ENCODE peak calls at places on chromosomes 13 and 19, in eight cellular contexts. One of them, this sample, is unnamed.

GRCh38 chr13:41284512-41285288 is 21.3 kb upstream of the MTRF1 start:
- DNase-seq in breast epithelium: no peak
- DNase-seq in SK-MEL-5: no peak
- DNase-seq in non-pigmented ciliary epithelial cell: peak; percentile 78
- DNase-seq in heart right ventricle: no peak
- DNase-seq in left kidney: no peak
- DNase-seq in MV-4-11: no peak
- DNase-seq in nephron progenitor cell: no peak
- DNase-seq in this sample: peak; percentile 83

GRCh38 chr13:74205313-74205690 is 71.1 kb upstream of the KLF12 start:
- DNase-seq in breast epithelium: no peak
- DNase-seq in SK-MEL-5: no peak
- DNase-seq in non-pigmented ciliary epithelial cell: no peak
- DNase-seq in heart right ventricle: no peak
- DNase-seq in left kidney: no peak
- DNase-seq in MV-4-11: no peak
- DNase-seq in nephron progenitor cell: no peak
- DNase-seq in this sample: no peak

GRCh38 chr19:18590273-18591272 is 2.0 kb downstream of the REX1BD start:
- DNase-seq in breast epithelium: no peak
- DNase-seq in SK-MEL-5: peak; percentile 90
- DNase-seq in non-pigmented ciliary epithelial cell: peak; percentile 31
- DNase-seq in heart right ventricle: no peak
- DNase-seq in left kidney: peak; percentile 97
- DNase-seq in MV-4-11: no peak
- DNase-seq in nephron progenitor cell: peak; percentile 92
- DNase-seq in this sample: no peak

GRCh38 chr13:29593605-29594297 is 1.7 kb downstream of the SLC7A1 start:
- DNase-seq in breast epithelium: no peak
- DNase-seq in SK-MEL-5: no peak
- DNase-seq in non-pigmented ciliary epithelial cell: no peak
- DNase-seq in heart right ventricle: no peak
- DNase-seq in left kidney: no peak
- DNase-seq in MV-4-11: no peak
- DNase-seq in nephron progenitor cell: no peak
- DNase-seq in this sample: no peak

GRCh38 chr13:85597790-85598500 is 201.3 kb downstream of the SLITRK6 start:
- DNase-seq in breast epithelium: no peak
- DNase-seq in SK-MEL-5: no peak
- DNase-seq in non-pigmented ciliary epithelial cell: no peak
- DNase-seq in heart right ventricle: no peak
- DNase-seq in left kidney: no peak
- DNase-seq in MV-4-11: no peak
- DNase-seq in nephron progenitor cell: no peak
- DNase-seq in this sample: no peak

GRCh38 chr13:100513987-100514670 is 74.5 kb downstream of the GGACT start:
- DNase-seq in breast epithelium: no peak
- DNase-seq in SK-MEL-5: no peak
- DNase-seq in non-pigmented ciliary epithelial cell: no peak
- DNase-seq in heart right ventricle: no peak
- DNase-seq in left kidney: no peak
- DNase-seq in MV-4-11: peak; percentile 10
- DNase-seq in nephron progenitor cell: no peak
- DNase-seq in this sample: no peak

GRCh38 chr19:34962281-34962944 is 1.6 kb downstream of the ZNF792 start:
- DNase-seq in breast epithelium: no peak
- DNase-seq in SK-MEL-5: no peak
- DNase-seq in non-pigmented ciliary epithelial cell: no peak
- DNase-seq in heart right ventricle: peak; percentile 40
- DNase-seq in left kidney: peak; percentile 8
- DNase-seq in MV-4-11: no peak
- DNase-seq in nephron progenitor cell: no peak
- DNase-seq in this sample: no peak

GRCh38 chr13:65855276-65855675 is 1374.9 kb downstream of the PCDH9 start:
- DNase-seq in breast epithelium: no peak
- DNase-seq in SK-MEL-5: no peak
- DNase-seq in non-pigmented ciliary epithelial cell: no peak
- DNase-seq in heart right ventricle: no peak
- DNase-seq in left kidney: no peak
- DNase-seq in MV-4-11: peak; percentile 67
- DNase-seq in nephron progenitor cell: no peak
- DNase-seq in this sample: no peak

GRCh38 chr13:112648101-112648500 is 41.7 kb upstream of the ATP11A start:
- DNase-seq in breast epithelium: peak; percentile 0
- DNase-seq in SK-MEL-5: no peak
- DNase-seq in non-pigmented ciliary epithelial cell: no peak
- DNase-seq in heart right ventricle: no peak
- DNase-seq in left kidney: no peak
- DNase-seq in MV-4-11: no peak
- DNase-seq in nephron progenitor cell: no peak
- DNase-seq in this sample: no peak

GRCh38 chr13:99542788-99543406 is 41.6 kb downstream of the TM9SF2 start:
- DNase-seq in breast epithelium: no peak
- DNase-seq in SK-MEL-5: no peak
- DNase-seq in non-pigmented ciliary epithelial cell: no peak
- DNase-seq in heart right ventricle: no peak
- DNase-seq in left kidney: no peak
- DNase-seq in MV-4-11: peak; percentile 75
- DNase-seq in nephron progenitor cell: no peak
- DNase-seq in this sample: no peak

GRCh38 chr19:32824906-32825608 is 44.5 kb downstream of the SLC7A9 start:
- DNase-seq in breast epithelium: no peak
- DNase-seq in SK-MEL-5: peak; percentile 27
- DNase-seq in non-pigmented ciliary epithelial cell: no peak
- DNase-seq in heart right ventricle: no peak
- DNase-seq in left kidney: peak; percentile 67
- DNase-seq in MV-4-11: no peak
- DNase-seq in nephron progenitor cell: no peak
- DNase-seq in this sample: no peak

GRCh38 chr13:112510002-112510780 is 77.8 kb downstream of the TUBGCP3 start:
- DNase-seq in breast epithelium: no peak
- DNase-seq in SK-MEL-5: peak; percentile 87
- DNase-seq in non-pigmented ciliary epithelial cell: peak; percentile 41
- DNase-seq in heart right ventricle: peak; percentile 13
- DNase-seq in left kidney: peak; percentile 91
- DNase-seq in MV-4-11: peak; percentile 35
- DNase-seq in nephron progenitor cell: peak; percentile 53
- DNase-seq in this sample: no peak

GRCh38 chr13:32205426-32206096 is 109.6 kb downstream of the ZAR1L start:
- DNase-seq in breast epithelium: no peak
- DNase-seq in SK-MEL-5: no peak
- DNase-seq in non-pigmented ciliary epithelial cell: no peak
- DNase-seq in heart right ventricle: no peak
- DNase-seq in left kidney: no peak
- DNase-seq in MV-4-11: no peak
- DNase-seq in nephron progenitor cell: no peak
- DNase-seq in this sample: no peak

This sample was measured in keratinocyte.